ENCODE peak calls at places on chromosomes 3 and 15, in nine cellular contexts. O is mammary epithelial cell, E is body of pancreas, D is Peyer's patch, U is PC-3, I is pancreas, T is HepG2, Z is IMR-90, B is breast epithelium. F is an unnamed sample.

GRCh38 chr15:89051875-89052274 is 36.4 kb upstream of the ABHD2 start:
- DNase-seq in O (no peak), E (no peak), D (no peak), U (no peak), I (no peak), T (peak; percentile 12), Z (peak; percentile 98), B (no peak), F (no peak)

GRCh38 chr3:78165876-78166275 is 1126.0 kb downstream of the ROBO2 start:
- DNase-seq in O (no peak), E (no peak), D (no peak), U (peak; percentile 48), I (no peak), T (no peak), Z (no peak), B (no peak), F (no peak)

GRCh38 chr3:126107203-126107939 is 23.4 kb upstream of the SLC41A3 start:
- DNase-seq in O (no peak), E (no peak), D (peak; percentile 40), U (no peak), I (no peak), T (no peak), Z (no peak), B (peak; percentile 5), F (no peak)

GRCh38 chr3:157360044-157360443 is 76.6 kb upstream of the PTX3 start:
- DNase-seq in O (peak; percentile 75), E (no peak), D (no peak), U (peak; percentile 94), I (no peak), T (no peak), Z (peak; percentile 93), B (no peak), F (no peak)

GRCh38 chr3:139630532-139630931 is 47.2 kb downstream of the NMNAT3 start:
- DNase-seq in O (no peak), E (no peak), D (no peak), U (no peak), I (no peak), T (no peak), Z (no peak), B (no peak), F (no peak)

GRCh38 chr15:100461049-100461448 is 67.7 kb downstream of the CERS3 start:
- DNase-seq in O (no peak), E (no peak), D (no peak), U (no peak), I (no peak), T (no peak), Z (no peak), B (no peak), F (no peak)

GRCh38 chr3:187101184-187102072 is 37.9 kb downstream of the RPL39L start:
- DNase-seq in O (peak; percentile 52), E (peak; percentile 67), D (peak; percentile 55), U (no peak), I (peak; percentile 63), T (peak; percentile 43), Z (peak; percentile 71), B (peak; percentile 39), F (peak; percentile 84)

GRCh38 chr3:155441026-155441425 is 147.5 kb upstream of the STRIT1 start:
- DNase-seq in O (no peak), E (no peak), D (no peak), U (no peak), I (no peak), T (no peak), Z (no peak), B (no peak), F (no peak)

GRCh38 chr3:112293368-112294321 is at the start of gene SLC9C1:
- DNase-seq in O (peak; percentile 81), E (peak; percentile 27), D (peak; percentile 57), U (peak; percentile 82), I (no peak), T (peak; percentile 38), Z (peak; percentile 74), B (peak; percentile 38), F (no peak)

GRCh38 chr15:50943623-50944022 is 35.1 kb downstream of the AP4E1 start:
- DNase-seq in O (peak; percentile 40), E (no peak), D (no peak), U (no peak), I (no peak), T (no peak), Z (peak; percentile 33), B (no peak), F (no peak)

GRCh38 chr3:4575413-4575812 is 82.3 kb downstream of the ITPR1 start:
- DNase-seq in O (peak; percentile 68), E (no peak), D (no peak), U (peak; percentile 39), I (no peak), T (no peak), Z (no peak), B (no peak), F (no peak)

GRCh38 chr3:181076558-181076957 is 87.0 kb upstream of the DNAJC19 start:
- DNase-seq in O (no peak), E (no peak), D (no peak), U (no peak), I (no peak), T (no peak), Z (no peak), B (no peak), F (no peak)

GRCh38 chr15:84788500-84788899 is 28.7 kb upstream of the ALPK3 start:
- DNase-seq in O (no peak), E (no peak), D (no peak), U (no peak), I (no peak), T (no peak), Z (no peak), B (no peak), F (no peak)

GRCh38 chr3:151395806-151396205 is 11.3 kb upstream of the P2RY12 start:
- DNase-seq in O (peak; percentile 90), E (no peak), D (no peak), U (peak; percentile 71), I (no peak), T (no peak), Z (peak; percentile 82), B (no peak), F (no peak)

DNA sequence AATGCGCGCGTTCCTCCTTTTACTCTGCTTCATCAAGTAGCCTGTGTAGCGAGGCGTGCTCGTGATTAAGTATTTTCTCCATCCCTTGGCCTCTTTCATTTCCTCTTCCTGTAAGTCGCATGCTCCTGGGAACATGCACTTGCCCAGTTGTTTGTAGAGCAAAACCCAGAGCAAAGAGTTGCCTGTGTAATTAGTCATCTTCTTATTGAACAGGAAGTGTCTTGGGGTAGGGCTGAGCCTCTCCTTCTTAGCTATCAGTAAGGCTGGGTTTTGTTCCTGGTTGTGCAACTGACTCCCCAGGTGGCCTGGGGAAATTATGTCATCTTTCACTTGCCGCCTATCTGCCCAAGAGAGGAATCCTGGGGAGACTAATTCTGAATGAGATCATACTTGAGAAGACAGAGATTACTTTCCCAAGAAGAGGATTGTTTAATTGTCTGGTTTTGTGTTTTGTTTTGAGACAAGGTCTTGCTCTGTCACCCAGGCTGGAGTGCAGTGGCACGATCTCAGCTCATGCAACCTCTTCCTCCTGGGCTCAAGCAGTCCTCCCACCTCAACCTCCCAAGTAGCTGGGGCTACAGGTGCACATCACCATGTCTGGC is 14.9 kb downstream of the LIPH start:
- DNase-seq in O (peak; percentile 98), E (peak; percentile 29), D (peak; percentile 64), U (peak; percentile 96), I (no peak), T (peak; percentile 10), Z (peak; percentile 80), B (peak; percentile 71), F (peak; percentile 42)
- H3K4me3 ChIP-seq in O (no peak overlapping the region), E (no peak overlapping the region), D (no peak overlapping the region), U (no peak overlapping the region), I (no peak overlapping the region), T (no peak overlapping the region), Z (no peak overlapping the region), B (no peak overlapping the region), F (no peak overlapping the region)

GRCh38 chr15:40064231-40064894 is 25.4 kb upstream of the SRP14 start:
- DNase-seq in O (no peak), E (no peak), D (no peak), U (peak; percentile 92), I (no peak), T (no peak), Z (peak; percentile 73), B (no peak), F (no peak)
- H3K27ac ChIP-seq in O (no peak overlapping the region), E (no peak overlapping the region), D (no peak overlapping the region), U (peak overlapping the region; percentile 91), I (no peak overlapping the region), T (no peak overlapping the region), Z (peak overlapping the region; percentile 51), B (no peak overlapping the region), F (peak overlapping the region; percentile 79)

DNA sequence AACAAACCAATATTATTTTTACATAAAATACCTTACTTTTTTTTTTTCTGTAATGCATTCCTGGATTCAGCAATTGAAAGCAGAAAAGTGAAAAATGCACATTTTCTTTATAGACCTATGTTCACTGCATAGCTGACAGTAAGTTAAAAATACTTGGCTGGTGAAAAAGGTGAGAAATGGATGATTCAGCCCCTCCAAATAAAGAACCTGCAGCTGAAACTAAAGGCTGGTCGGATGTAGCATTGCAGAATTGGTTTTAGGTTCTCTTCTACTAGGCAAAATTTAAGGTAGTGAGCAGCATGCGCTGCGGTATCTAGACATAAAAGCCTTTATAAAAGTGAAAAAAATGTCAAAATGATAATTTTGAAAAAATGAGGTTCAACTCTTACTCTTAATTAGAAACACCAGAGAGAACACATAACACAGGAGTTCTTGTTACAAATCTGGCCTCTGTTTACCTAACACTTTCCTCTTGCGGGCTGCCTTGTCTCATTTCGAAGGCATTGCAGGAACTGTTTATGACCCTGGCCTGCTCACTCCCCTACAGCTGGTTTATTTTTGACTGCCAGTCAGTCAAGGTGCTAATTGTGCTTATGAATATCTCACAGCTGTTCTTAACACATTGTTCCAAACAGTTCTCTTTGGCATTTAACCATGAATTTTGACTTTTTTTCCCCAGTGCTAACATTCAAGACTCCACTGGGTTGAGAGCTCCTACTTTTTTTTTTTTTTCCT is 455.4 kb upstream of the TBL1XR1 start:
- DNase-seq in O (no peak), E (no peak), D (no peak), U (no peak), I (no peak), T (no peak), Z (no peak), B (no peak), F (no peak)
- TF ChIP-seq CTCF in O (no peak), E (no peak), D (no peak), U (no peak), I (no peak), T (no peak), Z (no peak), B (no peak), F (no peak)

GRCh38 chr15:70259640-70260066 is 161.9 kb upstream of the TLE3 start:
- DNase-seq in O (no peak), E (no peak), D (no peak), U (no peak), I (no peak), T (peak; percentile 9), Z (no peak), B (no peak), F (peak; percentile 41)

GRCh38 chr15:70260096-70260495 is 162.4 kb upstream of the TLE3 start:
- DNase-seq in O (no peak), E (no peak), D (no peak), U (no peak), I (no peak), T (no peak), Z (no peak), B (no peak), F (no peak)

GRCh38 chr15:70257573-70258220 is 160.0 kb upstream of the TLE3 start:
- DNase-seq in O (no peak), E (no peak), D (no peak), U (no peak), I (no peak), T (no peak), Z (no peak), B (no peak), F (no peak)

GRCh38 chr15:70258369-70259029 is 160.8 kb upstream of the TLE3 start:
- DNase-seq in O (no peak), E (peak; percentile 27), D (no peak), U (no peak), I (peak; percentile 56), T (no peak), Z (no peak), B (no peak), F (peak; percentile 52)

GRCh38 chr15:70259030-70259424 is 161.3 kb upstream of the TLE3 start:
- DNase-seq in O (no peak), E (peak; percentile 91), D (no peak), U (no peak), I (peak; percentile 84), T (no peak), Z (peak; percentile 62), B (peak; percentile 75), F (no peak)
- H3K4me3 ChIP-seq in O (no peak overlapping the region), E (no peak overlapping the region), D (no peak overlapping the region), U (no peak overlapping the region), I (no peak overlapping the region), T (no peak overlapping the region), Z (no peak overlapping the region), B (no peak overlapping the region), F (no peak overlapping the region)

F was measured in psoas muscle.